ENCODE peak calls at places on chromosome 22, in seven cellular contexts. One of them, this sample, is unnamed.

GRCh38 chr22:28887725-28888459 is 4.5 kb downstream of the ZNRF3 start:
- DNase-seq in IMR-90: no peak
- DNase-seq in mesendoderm: no peak
- DNase-seq in mesenchymal stem cell: no peak
- DNase-seq in neuronal stem cell: no peak
- DNase-seq in H1: no peak
- DNase-seq in H9: no peak
- DNase-seq in this sample: no peak

GRCh38 chr22:23849009-23850006 is 8.4 kb upstream of the SLC2A11 start:
- DNase-seq in IMR-90: peak
- DNase-seq in mesendoderm: peak
- DNase-seq in mesenchymal stem cell: peak
- DNase-seq in neuronal stem cell: peak
- DNase-seq in H1: peak
- DNase-seq in H9: peak
- DNase-seq in this sample: peak

GRCh38 chr22:23402275-23403151 is 177.6 kb downstream of the IGLL1 start:
- DNase-seq in IMR-90: peak
- DNase-seq in mesendoderm: peak
- DNase-seq in mesenchymal stem cell: peak
- DNase-seq in neuronal stem cell: peak
- DNase-seq in H1: peak
- DNase-seq in H9: peak
- DNase-seq in this sample: peak

GRCh38 chr22:49021097-49021925 is 806.4 kb downstream of the BRD1 start:
- DNase-seq in IMR-90: no peak
- DNase-seq in mesendoderm: no peak
- DNase-seq in mesenchymal stem cell: no peak
- DNase-seq in neuronal stem cell: no peak
- DNase-seq in H1: no peak
- DNase-seq in H9: peak
- DNase-seq in this sample: no peak

GRCh38 chr22:31137721-31138120 is 2.6 kb downstream of the PLA2G3 start:
- DNase-seq in IMR-90: no peak
- DNase-seq in mesendoderm: no peak
- DNase-seq in mesenchymal stem cell: no peak
- DNase-seq in neuronal stem cell: no peak
- DNase-seq in H1: no peak
- DNase-seq in H9: no peak
- DNase-seq in this sample: no peak

GRCh38 chr22:48715511-48715910 is 1112.2 kb downstream of the BRD1 start:
- DNase-seq in IMR-90: no peak
- DNase-seq in mesendoderm: no peak
- DNase-seq in mesenchymal stem cell: no peak
- DNase-seq in neuronal stem cell: no peak
- DNase-seq in H1: no peak
- DNase-seq in H9: no peak
- DNase-seq in this sample: no peak

GRCh38 chr22:19448076-19448607 is 631 bp upstream of the C22orf39 start:
- DNase-seq in IMR-90: peak
- DNase-seq in mesendoderm: peak
- DNase-seq in mesenchymal stem cell: peak
- DNase-seq in neuronal stem cell: no peak
- DNase-seq in H1: no peak
- DNase-seq in H9: peak
- DNase-seq in this sample: peak

GRCh38 chr22:33300165-33300564 is 242.0 kb upstream of the SYN3 start:
- DNase-seq in IMR-90: no peak
- DNase-seq in mesendoderm: no peak
- DNase-seq in mesenchymal stem cell: no peak
- DNase-seq in neuronal stem cell: no peak
- DNase-seq in H1: no peak
- DNase-seq in H9: no peak
- DNase-seq in this sample: no peak

GRCh38 chr22:33829549-33830280 is 90.6 kb downstream of the LARGE1 start:
- DNase-seq in IMR-90: no peak
- DNase-seq in mesendoderm: peak
- DNase-seq in mesenchymal stem cell: no peak
- DNase-seq in neuronal stem cell: no peak
- DNase-seq in H1: no peak
- DNase-seq in H9: no peak
- DNase-seq in this sample: no peak

GRCh38 chr22:23204541-23205157 is 24.3 kb downstream of the BCR start:
- DNase-seq in IMR-90: no peak
- DNase-seq in mesendoderm: no peak
- DNase-seq in mesenchymal stem cell: no peak
- DNase-seq in neuronal stem cell: no peak
- DNase-seq in H1: no peak
- DNase-seq in H9: no peak
- DNase-seq in this sample: no peak

GRCh38 chr22:40345271-40345670 is 1.0 kb upstream of the ADSL start:
- DNase-seq in IMR-90: peak
- DNase-seq in mesendoderm: no peak
- DNase-seq in mesenchymal stem cell: peak
- DNase-seq in neuronal stem cell: no peak
- DNase-seq in H1: no peak
- DNase-seq in H9: no peak
- DNase-seq in this sample: peak

GRCh38 chr22:46586123-46586519 is 34.1 kb upstream of the GRAMD4 start:
- DNase-seq in IMR-90: no peak
- DNase-seq in mesendoderm: no peak
- DNase-seq in mesenchymal stem cell: no peak
- DNase-seq in neuronal stem cell: no peak
- DNase-seq in H1: no peak
- DNase-seq in H9: peak
- DNase-seq in this sample: no peak

GRCh38 chr22:46587492-46588278 is 32.5 kb upstream of the GRAMD4 start:
- DNase-seq in IMR-90: no peak
- DNase-seq in mesendoderm: no peak
- DNase-seq in mesenchymal stem cell: no peak
- DNase-seq in neuronal stem cell: no peak
- DNase-seq in H1: no peak
- DNase-seq in H9: peak
- DNase-seq in this sample: no peak

GRCh38 chr22:46585340-46586122 is 34.7 kb upstream of the GRAMD4 start:
- DNase-seq in IMR-90: no peak
- DNase-seq in mesendoderm: no peak
- DNase-seq in mesenchymal stem cell: no peak
- DNase-seq in neuronal stem cell: no peak
- DNase-seq in H1: no peak
- DNase-seq in H9: peak
- DNase-seq in this sample: no peak

GRCh38 chr22:46587067-46587471 is 33.1 kb upstream of the GRAMD4 start:
- DNase-seq in IMR-90: no peak
- DNase-seq in mesendoderm: no peak
- DNase-seq in mesenchymal stem cell: no peak
- DNase-seq in neuronal stem cell: no peak
- DNase-seq in H1: no peak
- DNase-seq in H9: peak
- DNase-seq in this sample: no peak

DNA sequence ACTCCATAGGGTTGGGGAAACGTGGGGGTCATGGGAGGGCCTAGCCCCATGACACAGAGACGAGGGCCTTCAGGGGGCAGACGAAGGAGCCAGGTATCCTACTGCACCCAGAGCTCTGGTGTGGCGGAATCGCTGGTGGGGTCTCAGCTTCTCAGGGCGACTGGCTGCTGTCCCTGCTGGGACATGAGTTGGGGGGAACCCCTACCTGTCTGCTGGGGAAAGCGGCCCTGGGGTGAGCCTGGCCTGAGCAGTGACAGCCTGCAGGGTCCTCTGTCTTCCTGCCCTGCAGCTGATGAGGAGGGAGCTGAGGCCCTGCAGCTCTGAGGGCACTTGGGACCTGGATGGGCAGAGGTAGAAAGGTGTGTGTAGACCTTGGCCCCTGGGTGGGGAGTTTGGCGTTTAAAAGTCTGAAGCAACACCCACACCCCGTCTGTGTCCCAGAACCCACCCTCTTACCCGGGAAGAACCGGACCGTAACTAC is 33.6 kb upstream of the GRAMD4 start:
- DNase-seq in IMR-90: no peak
- DNase-seq in mesendoderm: no peak
- DNase-seq in mesenchymal stem cell: no peak
- DNase-seq in neuronal stem cell: no peak
- DNase-seq in H1: no peak
- DNase-seq in H9: peak
- DNase-seq in this sample: no peak
- H3K4me2 ChIP-seq in IMR-90: no peak
- H3K4me2 ChIP-seq in mesendoderm: no peak
- H3K4me2 ChIP-seq in mesenchymal stem cell: no peak
- H3K4me2 ChIP-seq in neuronal stem cell: no peak
- H3K4me2 ChIP-seq in H1: no peak
- H3K4me2 ChIP-seq in H9: no peak
- H3K4me2 ChIP-seq in this sample: no peak

GRCh38 chr22:17079572-17079971 is 5.2 kb upstream of the IL17RA start:
- DNase-seq in IMR-90: peak
- DNase-seq in mesendoderm: no peak
- DNase-seq in mesenchymal stem cell: no peak
- DNase-seq in neuronal stem cell: no peak
- DNase-seq in H1: no peak
- DNase-seq in H9: no peak
- DNase-seq in this sample: no peak
- H3K23ac ChIP-seq in IMR-90: no peak
- H3K23ac ChIP-seq in mesendoderm: no peak
- H3K23ac ChIP-seq in mesenchymal stem cell: no peak
- H3K23ac ChIP-seq in neuronal stem cell: no peak
- H3K23ac ChIP-seq in H1: no peak
- H3K23ac ChIP-seq in H9: no peak
- H3K23ac ChIP-seq in this sample: no peak

GRCh38 chr22:43267332-43267731 is 75.8 kb downstream of the SCUBE1 start:
- DNase-seq in IMR-90: no peak
- DNase-seq in mesendoderm: no peak
- DNase-seq in mesenchymal stem cell: no peak
- DNase-seq in neuronal stem cell: no peak
- DNase-seq in H1: no peak
- DNase-seq in H9: no peak
- DNase-seq in this sample: no peak
- H2BK120ac ChIP-seq in IMR-90: no peak
- H2BK120ac ChIP-seq in mesendoderm: no peak
- H2BK120ac ChIP-seq in mesenchymal stem cell: no peak
- H2BK120ac ChIP-seq in neuronal stem cell: no peak
- H2BK120ac ChIP-seq in H1: no peak
- H2BK120ac ChIP-seq in H9: no peak
- H2BK120ac ChIP-seq in this sample: no peak

DNA sequence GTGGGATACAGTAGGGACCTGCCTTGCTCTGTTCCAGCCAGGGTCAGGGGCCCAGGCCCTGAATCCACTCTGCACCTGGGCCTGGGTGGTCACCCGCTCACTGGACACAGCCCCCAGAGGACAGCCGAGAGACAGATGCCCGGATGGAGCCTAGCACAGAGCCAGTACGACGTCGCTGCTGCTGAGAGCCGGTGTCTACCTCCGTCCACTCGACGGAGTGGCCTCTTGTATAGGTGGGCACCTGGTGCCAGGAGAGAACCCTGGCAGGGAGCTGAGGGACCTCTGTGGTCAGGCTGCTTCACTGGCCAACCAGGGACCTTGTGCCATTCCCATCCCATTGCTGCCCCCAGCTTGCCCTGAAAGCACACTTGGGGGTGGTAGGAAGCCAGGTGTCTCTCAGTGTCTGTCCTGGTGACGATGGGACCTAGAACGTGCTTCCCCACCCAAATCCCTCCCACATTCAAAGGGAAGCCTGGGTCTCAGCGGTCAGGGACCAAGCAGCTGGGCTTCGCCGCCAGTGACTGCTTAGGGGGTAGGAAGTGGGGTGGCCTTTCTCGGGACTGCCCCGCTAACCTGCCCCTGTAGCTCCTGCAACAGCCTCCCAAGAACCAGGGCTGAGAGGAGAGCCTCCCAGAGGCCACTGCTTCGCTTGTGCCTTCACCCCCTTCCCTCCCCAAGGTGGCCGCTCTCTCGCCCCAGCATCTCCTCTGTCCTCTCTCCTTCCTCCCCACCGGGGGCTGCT is 10.3 kb upstream of the CERK start:
- DNase-seq in IMR-90: no peak
- DNase-seq in mesendoderm: no peak
- DNase-seq in mesenchymal stem cell: no peak
- DNase-seq in neuronal stem cell: no peak
- DNase-seq in H1: no peak
- DNase-seq in H9: no peak
- DNase-seq in this sample: no peak
- H3K4me2 ChIP-seq in IMR-90: no peak
- H3K4me2 ChIP-seq in mesendoderm: no peak
- H3K4me2 ChIP-seq in mesenchymal stem cell: no peak
- H3K4me2 ChIP-seq in neuronal stem cell: no peak
- H3K4me2 ChIP-seq in H1: no peak
- H3K4me2 ChIP-seq in H9: no peak
- H3K4me2 ChIP-seq in this sample: no peak

GRCh38 chr22:43240614-43241013 is 53.7 kb upstream of the TTLL12 start:
- DNase-seq in IMR-90: no peak
- DNase-seq in mesendoderm: no peak
- DNase-seq in mesenchymal stem cell: no peak
- DNase-seq in neuronal stem cell: no peak
- DNase-seq in H1: no peak
- DNase-seq in H9: no peak
- DNase-seq in this sample: no peak
- H3K23ac ChIP-seq in IMR-90: no peak
- H3K23ac ChIP-seq in mesendoderm: no peak
- H3K23ac ChIP-seq in mesenchymal stem cell: no peak
- H3K23ac ChIP-seq in neuronal stem cell: no peak
- H3K23ac ChIP-seq in H1: no peak
- H3K23ac ChIP-seq in H9: no peak
- H3K23ac ChIP-seq in this sample: no peak

DNA sequence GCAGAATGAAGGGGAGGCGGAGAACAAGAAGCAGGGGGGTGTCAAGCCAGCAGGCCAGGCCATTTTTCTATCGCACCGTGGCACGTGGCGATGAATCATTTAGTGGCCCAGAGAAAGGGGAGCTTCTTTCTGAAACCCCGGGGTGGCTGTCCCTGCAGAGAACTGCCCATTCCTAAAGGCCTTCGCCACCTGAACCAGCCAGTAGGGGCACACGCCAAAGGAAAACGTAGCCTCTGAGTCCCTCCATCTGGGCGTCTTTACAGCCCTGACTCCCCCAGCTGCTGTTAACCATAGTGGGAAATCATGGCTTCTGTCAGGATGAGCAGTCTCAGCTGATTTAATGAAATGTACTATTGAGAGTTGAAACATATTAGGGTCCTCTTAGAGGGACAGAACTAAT is 8.9 kb downstream of the ASPHD2 start:
- DNase-seq in IMR-90: no peak
- DNase-seq in mesendoderm: no peak
- DNase-seq in mesenchymal stem cell: no peak
- DNase-seq in neuronal stem cell: no peak
- DNase-seq in H1: no peak
- DNase-seq in H9: no peak
- DNase-seq in this sample: no peak
- H2BK120ac ChIP-seq in IMR-90: no peak
- H2BK120ac ChIP-seq in mesendoderm: no peak
- H2BK120ac ChIP-seq in mesenchymal stem cell: no peak
- H2BK120ac ChIP-seq in neuronal stem cell: no peak
- H2BK120ac ChIP-seq in H1: no peak
- H2BK120ac ChIP-seq in H9: no peak
- H2BK120ac ChIP-seq in this sample: no peak

GRCh38 chr22:35967046-35967397 is 61.6 kb downstream of the RBFOX2 start:
- DNase-seq in IMR-90: no peak
- DNase-seq in mesendoderm: no peak
- DNase-seq in mesenchymal stem cell: no peak
- DNase-seq in neuronal stem cell: no peak
- DNase-seq in H1: no peak
- DNase-seq in H9: no peak
- DNase-seq in this sample: no peak
- H3K4me2 ChIP-seq in IMR-90: no peak
- H3K4me2 ChIP-seq in mesendoderm: no peak
- H3K4me2 ChIP-seq in mesenchymal stem cell: no peak
- H3K4me2 ChIP-seq in neuronal stem cell: no peak
- H3K4me2 ChIP-seq in H1: no peak
- H3K4me2 ChIP-seq in H9: no peak
- H3K4me2 ChIP-seq in this sample: no peak